ENCODE peak calls at places on chromosome 14, in four cellular contexts. P is uterus, S is A549, X is spleen. Q is an unnamed sample.

GRCh38 chr14:64815257-64815656 is 64.5 kb downstream of the SPTB start:
- DNase-seq in P (no peak), S (no peak), X (no peak), Q (no peak)

GRCh38 chr14:91649930-91650329 is 82.0 kb downstream of the CATSPERB start:
- DNase-seq in P (no peak), S (peak; percentile 55), X (no peak), Q (no peak)

GRCh38 chr14:51087024-51087423 is 7.9 kb downstream of the TRIM9 start:
- DNase-seq in P (no peak), S (peak; percentile 82), X (no peak), Q (peak; percentile 65)

GRCh38 chr14:102094101-102094500 is 7.3 kb upstream of the HSP90AA1 start:
- DNase-seq in P (no peak), S (no peak), X (peak; percentile 25), Q (no peak)

GRCh38 chr14:69460093-69460701 is 24.3 kb upstream of the PLEKHD1 start:
- DNase-seq in P (peak; percentile 67), S (peak; percentile 85), X (no peak), Q (peak; percentile 77)

GRCh38 chr14:60317609-60318008 is 68.6 kb downstream of the PPM1A start:
- DNase-seq in P (no peak), S (no peak), X (no peak), Q (no peak)

GRCh38 chr14:69712637-69713088 is 54.3 kb upstream of the SRSF5 start:
- DNase-seq in P (peak; percentile 51), S (no peak), X (peak; percentile 83), Q (peak; percentile 78)

GRCh38 chr14:33120341-33120740 is 181.7 kb downstream of the NPAS3 start:
- DNase-seq in P (no peak), S (no peak), X (no peak), Q (no peak)

GRCh38 chr14:92472860-92473259 is 40.7 kb upstream of the RIN3 start:
- DNase-seq in P (no peak), S (no peak), X (peak; percentile 75), Q (no peak)

GRCh38 chr14:90970167-90970600 is 90.3 kb downstream of the RPS6KA5 start:
- DNase-seq in P (no peak), S (peak; percentile 29), X (no peak), Q (no peak)

GRCh38 chr14:62674833-62675232 is 370.4 kb downstream of the KCNH5 start:
- DNase-seq in P (no peak), S (no peak), X (no peak), Q (no peak)

GRCh38 chr14:90400904-90401561 is 4.2 kb downstream of the CALM1 start:
- DNase-seq in P (no peak), S (no peak), X (no peak), Q (no peak)

GRCh38 chr14:69980457-69981414 is 101.5 kb downstream of the SMOC1 start:
- DNase-seq in P (no peak), S (no peak), X (no peak), Q (no peak)

GRCh38 chr14:103050935-103051334 is 6.4 kb downstream of the CDC42BPB start:
- DNase-seq in P (no peak), S (no peak), X (no peak), Q (no peak)

GRCh38 chr14:38716871-38717270 is 386.2 kb downstream of the SEC23A start:
- DNase-seq in P (no peak), S (no peak), X (no peak), Q (no peak)

GRCh38 chr14:55458800-55459577 is 18.6 kb upstream of the TBPL2 start:
- DNase-seq in P (no peak), S (no peak), X (no peak), Q (no peak)

GRCh38 chr14:105249175-105250007 is 1.1 kb downstream of the BTBD6 start:
- DNase-seq in P (no peak), S (peak; percentile 24), X (no peak), Q (no peak)

GRCh38 chr14:94689218-94689984 is 77.2 kb downstream of the SERPINA3 start:
- DNase-seq in P (peak; percentile 71), S (peak; percentile 38), X (peak; percentile 83), Q (peak; percentile 75)

GRCh38 chr14:63475761-63476160 is 67.4 kb downstream of the PPP2R5E start:
- DNase-seq in P (no peak), S (no peak), X (no peak), Q (no peak)

GRCh38 chr14:65937804-65938316 is 525.3 kb downstream of the FUT8 start:
- DNase-seq in P (no peak), S (no peak), X (no peak), Q (no peak)

GRCh38 chr14:92408186-92408585 is 85.2 kb downstream of the SLC24A4 start:
- DNase-seq in P (no peak), S (no peak), X (no peak), Q (no peak)

GRCh38 chr14:28902930-28903329 is 136.3 kb downstream of the FOXG1 start:
- DNase-seq in P (no peak), S (no peak), X (no peak), Q (no peak)

GRCh38 chr14:53894456-53894855 is 62.2 kb downstream of the BMP4 start:
- DNase-seq in P (no peak), S (no peak), X (no peak), Q (no peak)

GRCh38 chr14:102227184-102227964 is 77.6 kb downstream of the MOK start:
- DNase-seq in P (no peak), S (no peak), X (no peak), Q (no peak)

GRCh38 chr14:102911991-102912761 is 10.3 kb upstream of the AMN start:
- DNase-seq in P (no peak), S (no peak), X (peak; percentile 69), Q (peak; percentile 60)

GRCh38 chr14:73759183-73759713 is 45.1 kb upstream of the PNMA1 start:
- DNase-seq in P (peak; percentile 81), S (no peak), X (peak; percentile 94), Q (peak; percentile 91)

GRCh38 chr14:32298346-32298745 is 30.8 kb upstream of the AKAP6 start:
- DNase-seq in P (no peak), S (no peak), X (no peak), Q (no peak)

GRCh38 chr14:78086342-78086741 is 83.8 kb upstream of the NRXN3 start:
- DNase-seq in P (no peak), S (no peak), X (no peak), Q (no peak)

GRCh38 chr14:78092040-78092439 is 78.1 kb upstream of the NRXN3 start:
- DNase-seq in P (no peak), S (no peak), X (no peak), Q (no peak)

GRCh38 chr14:78090820-78091219 is 79.4 kb upstream of the NRXN3 start:
- DNase-seq in P (no peak), S (no peak), X (no peak), Q (no peak)

GRCh38 chr14:78091361-78091760 is 78.8 kb upstream of the NRXN3 start:
- DNase-seq in P (no peak), S (no peak), X (no peak), Q (no peak)

GRCh38 chr14:78088941-78089340 is 81.2 kb upstream of the NRXN3 start:
- DNase-seq in P (no peak), S (no peak), X (no peak), Q (no peak)
- H3K27ac ChIP-seq in P (no peak overlapping the region), S (no peak overlapping the region), X (no peak overlapping the region), Q (no peak overlapping the region)

GRCh38 chr14:76351941-76352340 is 24.0 kb upstream of the ESRRB start:
- DNase-seq in P (no peak), S (no peak), X (no peak), Q (no peak)
- TF ChIP-seq POLR2A in P (no peak), S (no peak), X (no peak), Q (no peak)

GRCh38 chr14:74941676-74942097 is 13.7 kb downstream of the PGF start:
- DNase-seq in P (peak; percentile 57), S (no peak), X (peak; percentile 88), Q (peak; percentile 84)
- H3K27ac ChIP-seq in P (peak overlapping the region; percentile 82), S (no peak overlapping the region), X (peak overlapping the region; percentile 65), Q (peak overlapping the region; percentile 74)

DNA sequence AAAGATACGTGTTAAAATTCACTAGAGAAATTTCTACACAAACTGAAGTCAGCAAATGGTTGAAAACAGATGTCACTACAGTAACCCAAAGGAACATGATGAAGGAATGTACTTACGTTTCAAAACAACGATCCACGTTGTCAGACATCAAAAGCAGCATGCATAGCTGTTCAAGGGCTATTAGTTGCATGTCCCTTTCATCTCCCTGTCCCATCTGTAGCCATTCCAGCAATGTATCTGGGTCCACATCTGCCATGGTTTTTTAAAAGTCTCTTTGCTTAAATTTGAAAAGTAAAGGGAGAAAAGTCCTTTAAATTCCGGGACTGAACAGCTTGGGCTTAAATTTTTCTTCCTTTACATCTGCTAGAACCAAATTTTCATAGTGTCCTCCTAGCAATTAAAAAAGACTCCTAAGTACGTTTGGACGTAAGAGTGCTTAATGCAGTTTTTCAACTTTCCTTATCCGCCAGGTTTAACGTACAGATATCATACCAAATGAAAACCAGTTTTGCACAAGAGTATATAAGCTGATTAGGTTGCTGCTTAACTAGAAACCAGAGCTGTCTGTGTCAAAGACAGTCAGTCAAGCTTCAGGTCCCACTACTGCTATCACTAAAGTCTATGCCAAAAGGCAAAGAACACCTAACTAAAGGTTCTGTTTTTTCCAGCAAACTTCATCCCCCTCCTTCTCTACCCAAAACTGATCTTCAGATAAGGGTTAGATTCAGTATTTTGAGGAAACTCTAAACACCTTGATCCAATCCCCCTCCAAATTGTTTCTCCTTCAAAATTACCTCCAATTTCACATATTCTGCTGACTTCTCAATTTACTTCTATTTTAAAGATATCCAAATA is 1.7 kb downstream of the HECTD1 start:
- DNase-seq in P (no peak), S (peak; percentile 40), X (no peak), Q (no peak)
- TF ChIP-seq POLR2A in P (no peak), S (no peak), X (no peak), Q (no peak)

DNA sequence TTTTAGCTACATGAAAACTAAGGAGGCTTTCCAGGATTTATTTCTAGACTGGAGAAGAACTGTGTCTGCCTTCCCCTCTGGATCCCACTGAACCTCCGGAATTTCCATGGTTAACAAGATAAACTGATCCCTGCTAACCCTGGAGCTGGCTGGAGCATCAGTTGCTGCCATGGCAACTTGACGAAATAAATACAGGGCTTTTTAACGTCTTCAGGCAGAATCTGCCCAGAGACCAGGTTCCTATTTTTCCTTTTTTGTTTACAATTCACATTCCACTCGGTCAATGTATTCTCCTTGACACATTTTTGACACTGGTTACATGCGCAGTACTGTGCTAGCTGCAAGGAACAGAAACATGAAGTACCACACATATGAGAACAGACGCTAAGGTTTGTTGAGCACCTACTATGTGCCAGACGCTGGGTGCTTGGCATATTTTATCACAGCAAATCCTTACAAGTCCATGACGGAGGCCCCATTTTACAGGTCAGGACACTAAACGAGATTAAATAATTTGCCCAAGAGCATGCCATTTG is 1.7 kb downstream of the C14orf132 start:
- DNase-seq in P (no peak), S (no peak), X (no peak), Q (no peak)
- H3K27ac ChIP-seq in P (peak overlapping the region; percentile 79), S (no peak overlapping the region), X (no peak overlapping the region), Q (peak overlapping the region; percentile 83)

GRCh38 chr14:99603965-99604765 is at the start of gene CCDC85C:
- DNase-seq in P (peak; percentile 96), S (peak; percentile 95), X (peak; percentile 95), Q (peak; percentile 98)
- TF ChIP-seq POLR2A in P (peak; percentile 60), S (peak; percentile 37), X (no peak), Q (peak; percentile 25)

GRCh38 chr14:77009014-77009413 is 19.5 kb downstream of the IRF2BPL start:
- DNase-seq in P (no peak), S (no peak), X (no peak), Q (no peak)
- H3K27ac ChIP-seq in P (no peak overlapping the region), S (peak overlapping the region; percentile 13), X (no peak overlapping the region), Q (no peak overlapping the region)

DNA sequence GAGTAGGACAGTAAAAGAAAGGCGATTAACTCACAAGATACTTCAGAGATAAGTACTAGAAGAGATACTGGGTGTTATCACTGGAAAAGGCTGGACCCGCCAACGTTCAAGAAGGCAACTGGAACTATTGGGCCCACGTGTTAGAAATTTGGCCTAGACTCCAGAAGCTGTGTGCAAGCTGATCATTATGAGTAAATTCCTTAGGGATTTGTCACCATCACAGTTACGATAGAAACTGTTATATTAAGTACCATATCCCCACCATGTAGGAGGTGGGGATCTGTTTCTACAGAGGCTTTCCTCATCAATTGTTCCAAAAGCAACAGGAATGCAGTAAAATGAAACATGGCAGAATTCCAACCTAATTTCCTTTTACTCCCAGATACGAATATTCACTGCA is 170.8 kb downstream of the NOVA1 start:
- DNase-seq in P (no peak), S (no peak), X (no peak), Q (no peak)
- TF ChIP-seq POLR2A in P (no peak), S (no peak), X (no peak), Q (no peak)

Q was measured in sigmoid colon.